ENCODE peak calls at places on chromosomes 16 and 17, in four cellular contexts. One of them, this sample, is unnamed.

GRCh38 chr16:8950580-8951077 is 13.1 kb downstream of the USP7 start:
- DNase-seq in heart left ventricle: no peak
- DNase-seq in CD4-positive, alpha-beta T cell: no peak
- DNase-seq in glutamatergic neuron: no peak
- DNase-seq in this sample: no peak

GRCh38 chr17:80705988-80706387 is 161.3 kb downstream of the RPTOR start:
- DNase-seq in heart left ventricle: no peak
- DNase-seq in CD4-positive, alpha-beta T cell: no peak
- DNase-seq in glutamatergic neuron: no peak
- DNase-seq in this sample: no peak

GRCh38 chr17:40915199-40915661 is 22.2 kb downstream of the KRT23 start:
- DNase-seq in heart left ventricle: no peak
- DNase-seq in CD4-positive, alpha-beta T cell: no peak
- DNase-seq in glutamatergic neuron: no peak
- DNase-seq in this sample: no peak

GRCh38 chr16:82031116-82032084 is 3.7 kb upstream of the HSD17B2 start:
- DNase-seq in heart left ventricle: no peak
- DNase-seq in CD4-positive, alpha-beta T cell: no peak
- DNase-seq in glutamatergic neuron: no peak
- DNase-seq in this sample: peak

GRCh38 chr17:79813826-79814623 is 17.1 kb upstream of the CBX8 start:
- DNase-seq in heart left ventricle: no peak
- DNase-seq in CD4-positive, alpha-beta T cell: no peak
- DNase-seq in glutamatergic neuron: no peak
- DNase-seq in this sample: peak

GRCh38 chr17:82059272-82060000 is 6.2 kb downstream of the DUS1L start:
- DNase-seq in heart left ventricle: peak
- DNase-seq in CD4-positive, alpha-beta T cell: no peak
- DNase-seq in glutamatergic neuron: no peak
- DNase-seq in this sample: no peak

GRCh38 chr16:27499659-27500055 is 50.1 kb downstream of the GTF3C1 start:
- DNase-seq in heart left ventricle: peak
- DNase-seq in CD4-positive, alpha-beta T cell: no peak
- DNase-seq in glutamatergic neuron: no peak
- DNase-seq in this sample: no peak

GRCh38 chr16:3578121-3578520 is 918 bp upstream of the NLRC3 start:
- DNase-seq in heart left ventricle: no peak
- DNase-seq in CD4-positive, alpha-beta T cell: peak
- DNase-seq in glutamatergic neuron: no peak
- DNase-seq in this sample: no peak

GRCh38 chr16:67177743-67178699 is 5.7 kb downstream of the MATCAP1 start:
- DNase-seq in heart left ventricle: peak
- DNase-seq in CD4-positive, alpha-beta T cell: peak
- DNase-seq in glutamatergic neuron: peak
- DNase-seq in this sample: no peak

GRCh38 chr16:46689492-46690280 is at the start of gene ORC6:
- DNase-seq in heart left ventricle: peak
- DNase-seq in CD4-positive, alpha-beta T cell: peak
- DNase-seq in glutamatergic neuron: peak
- DNase-seq in this sample: peak

GRCh38 chr17:31489295-31490018 is 98.0 kb downstream of the RAB11FIP4 start:
- DNase-seq in heart left ventricle: no peak
- DNase-seq in CD4-positive, alpha-beta T cell: no peak
- DNase-seq in glutamatergic neuron: no peak
- DNase-seq in this sample: no peak

GRCh38 chr17:30263552-30264333 is 28.0 kb downstream of the BLMH start:
- DNase-seq in heart left ventricle: no peak
- DNase-seq in CD4-positive, alpha-beta T cell: no peak
- DNase-seq in glutamatergic neuron: no peak
- DNase-seq in this sample: no peak

GRCh38 chr16:19688396-19689024 is 29.5 kb downstream of the KNOP1 start:
- DNase-seq in heart left ventricle: no peak
- DNase-seq in CD4-positive, alpha-beta T cell: no peak
- DNase-seq in glutamatergic neuron: no peak
- DNase-seq in this sample: no peak

GRCh38 chr17:80279895-80280294 is 19.2 kb downstream of the RNF213 start:
- DNase-seq in heart left ventricle: peak
- DNase-seq in CD4-positive, alpha-beta T cell: no peak
- DNase-seq in glutamatergic neuron: no peak
- DNase-seq in this sample: no peak

GRCh38 chr17:50396261-50397110 is 837 bp downstream of the LRRC59 start:
- DNase-seq in heart left ventricle: no peak
- DNase-seq in CD4-positive, alpha-beta T cell: no peak
- DNase-seq in glutamatergic neuron: no peak
- DNase-seq in this sample: no peak

GRCh38 chr17:19485800-19486340 is 47.8 kb upstream of the SLC47A1 start:
- DNase-seq in heart left ventricle: no peak
- DNase-seq in CD4-positive, alpha-beta T cell: no peak
- DNase-seq in glutamatergic neuron: no peak
- DNase-seq in this sample: no peak

GRCh38 chr17:42111901-42112551 is 488 bp downstream of the DHX58 start:
- DNase-seq in heart left ventricle: no peak
- DNase-seq in CD4-positive, alpha-beta T cell: no peak
- DNase-seq in glutamatergic neuron: no peak
- DNase-seq in this sample: no peak

GRCh38 chr16:81738831-81739496 is 40.1 kb upstream of the PLCG2 start:
- DNase-seq in heart left ventricle: peak
- DNase-seq in CD4-positive, alpha-beta T cell: no peak
- DNase-seq in glutamatergic neuron: no peak
- DNase-seq in this sample: no peak

GRCh38 chr16:8370374-8371015 is 219.8 kb downstream of the TMEM114 start:
- DNase-seq in heart left ventricle: no peak
- DNase-seq in CD4-positive, alpha-beta T cell: no peak
- DNase-seq in glutamatergic neuron: no peak
- DNase-seq in this sample: no peak

GRCh38 chr17:60627113-60627512 is 27.1 kb downstream of the PPM1D start:
- DNase-seq in heart left ventricle: no peak
- DNase-seq in CD4-positive, alpha-beta T cell: no peak
- DNase-seq in glutamatergic neuron: no peak
- DNase-seq in this sample: no peak

GRCh38 chr16:29009050-29009837 is 24.4 kb downstream of the LAT start:
- DNase-seq in heart left ventricle: no peak
- DNase-seq in CD4-positive, alpha-beta T cell: no peak
- DNase-seq in glutamatergic neuron: no peak
- DNase-seq in this sample: no peak

GRCh38 chr17:18987862-18988545 is 16.6 kb downstream of the FAM83G start:
- DNase-seq in heart left ventricle: no peak
- DNase-seq in CD4-positive, alpha-beta T cell: no peak
- DNase-seq in glutamatergic neuron: no peak
- DNase-seq in this sample: no peak

GRCh38 chr17:55549140-55549539 is 37.9 kb upstream of the SMIM36 start:
- DNase-seq in heart left ventricle: no peak
- DNase-seq in CD4-positive, alpha-beta T cell: no peak
- DNase-seq in glutamatergic neuron: no peak
- DNase-seq in this sample: no peak
- TF ChIP-seq CTCF in heart left ventricle: no peak
- TF ChIP-seq CTCF in CD4-positive, alpha-beta T cell: no peak
- TF ChIP-seq CTCF in glutamatergic neuron: peak
- TF ChIP-seq CTCF in this sample: peak

DNA sequence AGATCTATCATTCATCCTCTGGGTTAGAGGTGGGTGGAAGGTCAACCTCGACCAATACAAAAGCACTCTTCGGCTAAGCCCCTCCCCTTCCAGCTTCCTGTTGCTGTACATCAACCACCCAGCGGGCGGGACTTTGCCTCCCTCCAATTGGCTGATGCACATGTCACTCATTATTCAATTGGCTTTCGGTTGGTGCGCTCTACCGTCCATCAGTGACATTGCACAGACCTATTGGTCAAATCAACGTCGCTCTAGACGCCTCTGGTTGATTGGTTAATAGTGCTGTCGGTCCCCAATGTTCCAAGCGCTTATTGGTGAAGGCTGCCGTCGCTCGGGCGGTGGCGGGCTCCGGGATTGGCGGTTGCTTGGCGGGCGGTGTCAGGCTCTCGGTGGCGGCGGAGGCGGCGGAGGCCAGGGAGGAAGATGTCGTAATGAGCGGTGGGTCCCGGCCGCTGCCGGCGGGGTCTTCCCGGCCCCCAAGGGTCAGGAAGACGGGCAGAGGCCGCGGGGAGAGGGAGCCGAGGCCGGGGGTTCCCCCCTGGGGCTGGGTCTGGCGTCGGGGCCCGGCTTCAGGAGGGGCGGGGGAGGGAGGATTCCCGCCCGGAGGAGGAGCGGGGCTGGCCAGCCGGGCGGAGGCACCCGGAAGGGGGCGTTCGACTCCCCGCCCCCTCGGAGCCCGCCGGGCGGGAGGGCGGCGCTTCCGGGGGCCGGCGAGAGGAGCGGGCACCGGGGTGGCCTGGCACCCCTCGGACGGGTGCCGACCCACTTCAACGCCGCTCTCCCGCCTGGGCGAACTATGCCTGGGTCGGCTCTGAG is at the start of gene SP2:
- DNase-seq in heart left ventricle: peak
- DNase-seq in CD4-positive, alpha-beta T cell: peak
- DNase-seq in glutamatergic neuron: peak
- DNase-seq in this sample: peak
- TF ChIP-seq CTCF in heart left ventricle: no peak
- TF ChIP-seq CTCF in CD4-positive, alpha-beta T cell: no peak
- TF ChIP-seq CTCF in glutamatergic neuron: peak
- TF ChIP-seq CTCF in this sample: peak

GRCh38 chr16:78249056-78249455 is 149.6 kb downstream of the WWOX start:
- DNase-seq in heart left ventricle: peak
- DNase-seq in CD4-positive, alpha-beta T cell: no peak
- DNase-seq in glutamatergic neuron: peak
- DNase-seq in this sample: peak
- TF ChIP-seq CTCF in heart left ventricle: no peak
- TF ChIP-seq CTCF in CD4-positive, alpha-beta T cell: no peak
- TF ChIP-seq CTCF in glutamatergic neuron: no peak
- TF ChIP-seq CTCF in this sample: no peak

GRCh38 chr16:11393861-11394592 is 48.8 kb downstream of the RMI2 start:
- DNase-seq in heart left ventricle: peak
- DNase-seq in CD4-positive, alpha-beta T cell: no peak
- DNase-seq in glutamatergic neuron: peak
- DNase-seq in this sample: no peak

GRCh38 chr16:11394593-11394960 is 49.3 kb downstream of the RMI2 start:
- DNase-seq in heart left ventricle: peak
- DNase-seq in CD4-positive, alpha-beta T cell: no peak
- DNase-seq in glutamatergic neuron: peak
- DNase-seq in this sample: no peak

GRCh38 chr16:11395949-11396240 is 50.6 kb downstream of the RMI2 start:
- DNase-seq in heart left ventricle: no peak
- DNase-seq in CD4-positive, alpha-beta T cell: no peak
- DNase-seq in glutamatergic neuron: no peak
- DNase-seq in this sample: no peak

GRCh38 chr16:11396241-11397048 is 51.2 kb downstream of the RMI2 start:
- DNase-seq in heart left ventricle: peak
- DNase-seq in CD4-positive, alpha-beta T cell: peak
- DNase-seq in glutamatergic neuron: peak
- DNase-seq in this sample: peak

DNA sequence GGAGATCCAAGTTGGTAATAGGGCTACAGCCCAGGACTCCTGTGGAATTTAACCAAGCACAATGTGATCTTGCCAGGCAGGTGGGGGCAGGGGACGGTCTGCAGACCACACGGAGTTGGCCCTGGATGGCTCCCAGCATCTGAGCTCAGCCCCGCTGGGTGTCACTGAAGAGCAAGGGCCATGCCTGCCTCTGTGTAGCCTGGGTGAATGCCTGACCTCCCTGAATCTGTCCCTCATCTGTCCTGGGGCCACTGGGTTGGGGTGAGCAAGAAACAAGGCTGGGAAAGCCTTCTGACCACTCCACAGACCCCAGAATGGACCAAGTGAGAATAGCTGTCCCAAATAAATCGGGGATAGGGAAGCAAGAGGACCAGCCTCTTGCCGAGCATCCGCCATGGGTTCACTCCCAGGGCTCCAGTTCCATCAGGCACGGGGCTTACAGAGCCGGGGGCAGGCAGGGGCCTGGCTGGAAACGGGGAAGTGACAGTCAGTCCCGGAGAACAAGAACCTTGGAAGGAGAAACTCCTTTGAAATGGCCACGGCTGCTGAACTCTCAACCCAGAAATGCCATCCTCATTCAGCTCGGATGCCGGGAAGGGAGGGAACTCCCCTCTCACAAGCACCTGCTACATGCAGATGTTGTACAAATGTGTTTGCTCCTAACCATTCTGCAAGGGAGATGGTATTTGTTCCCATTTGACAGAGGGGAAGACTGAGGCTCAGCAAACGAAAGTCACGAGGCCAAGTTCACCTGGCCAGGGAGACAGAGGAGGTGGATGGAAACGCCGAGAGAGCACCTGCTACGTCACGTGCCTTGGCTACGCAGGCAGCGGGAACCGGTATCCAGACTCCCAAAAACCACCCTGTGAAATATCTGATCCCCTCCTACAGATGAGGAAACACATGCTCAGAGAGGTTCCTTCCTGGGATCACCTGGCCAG is 50.0 kb downstream of the RMI2 start:
- DNase-seq in heart left ventricle: peak
- DNase-seq in CD4-positive, alpha-beta T cell: no peak
- DNase-seq in glutamatergic neuron: peak
- DNase-seq in this sample: no peak
- TF ChIP-seq CTCF in heart left ventricle: no peak
- TF ChIP-seq CTCF in CD4-positive, alpha-beta T cell: no peak
- TF ChIP-seq CTCF in glutamatergic neuron: no peak
- TF ChIP-seq CTCF in this sample: no peak

GRCh38 chr17:1108560-1108809 is 71.3 kb downstream of the ABR start:
- DNase-seq in heart left ventricle: no peak
- DNase-seq in CD4-positive, alpha-beta T cell: no peak
- DNase-seq in glutamatergic neuron: peak
- DNase-seq in this sample: no peak
- TF ChIP-seq CTCF in heart left ventricle: no peak
- TF ChIP-seq CTCF in CD4-positive, alpha-beta T cell: no peak
- TF ChIP-seq CTCF in glutamatergic neuron: no peak
- TF ChIP-seq CTCF in this sample: no peak

DNA sequence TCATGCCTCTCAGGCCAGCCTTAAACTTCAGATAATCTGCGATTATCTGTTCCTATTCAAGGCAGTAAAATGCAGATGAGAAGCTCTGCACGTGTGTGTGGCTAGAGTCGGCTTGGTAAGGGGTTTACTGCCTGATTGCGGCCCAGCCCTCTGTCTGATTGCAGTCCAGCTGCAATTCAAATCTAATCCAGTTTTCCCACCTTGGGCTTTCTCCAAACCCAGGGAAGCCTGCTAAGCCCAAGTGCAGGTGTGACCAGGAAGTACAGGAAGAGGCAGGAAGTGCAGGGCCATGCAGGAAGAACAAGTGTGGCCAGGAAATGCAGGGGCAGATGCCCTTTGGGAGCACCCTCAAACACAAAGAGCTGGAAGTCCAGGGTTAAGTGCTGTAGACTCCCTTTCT is 314.9 kb downstream of the CEP112 start:
- DNase-seq in heart left ventricle: no peak
- DNase-seq in CD4-positive, alpha-beta T cell: no peak
- DNase-seq in glutamatergic neuron: no peak
- DNase-seq in this sample: no peak
- TF ChIP-seq CTCF in heart left ventricle: no peak
- TF ChIP-seq CTCF in CD4-positive, alpha-beta T cell: no peak
- TF ChIP-seq CTCF in glutamatergic neuron: no peak
- TF ChIP-seq CTCF in this sample: no peak

This sample was measured in endothelial cell.